ENCODE peak calls at places on chromosomes 7 and 10, in nine cellular contexts. One of them, this sample, is unnamed.

GRCh38 chr7:82194011-82194410 is 249.6 kb downstream of the CACNA2D1 start:
- DNase-seq in NCI-H460: no peak
- DNase-seq in neural crest cell: no peak
- DNase-seq in naive thymus-derived CD8-positive, alpha-beta T cell: no peak
- DNase-seq in stimulated activated CD8-positive, alpha-beta memory T cell treated with anti-CD3 and anti-CD28 coated beads, Interleukin-4, amount 100 ng/mL, for 4 hours: no peak
- DNase-seq in dorsolateral prefrontal cortex: no peak
- DNase-seq in stimulated activated CD4-positive, alpha-beta T cell treated with anti-CD3 and anti-CD28 coated beads, Interleukin-15, amount 100 ng/mL, for 24 hours: no peak
- DNase-seq in CD8-positive, alpha-beta T cell: no peak
- DNase-seq in left colon: no peak
- DNase-seq in this sample: no peak

GRCh38 chr10:84329986-84330651 is 1.7 kb downstream of the CCSER2 start:
- DNase-seq in stimulated activated CD4-positive, alpha-beta T cell treated with anti-CD3 and anti-CD28 coated beads, Interleukin-15, amount 100 ng/mL, for 24 hours: no peak
- DNase-seq in left colon: no peak
- DNase-seq in CD8-positive, alpha-beta T cell: no peak
- DNase-seq in dorsolateral prefrontal cortex: no peak
- DNase-seq in neural crest cell: no peak
- DNase-seq in naive thymus-derived CD8-positive, alpha-beta T cell: peak; percentile 31
- DNase-seq in NCI-H460: no peak
- DNase-seq in stimulated activated CD8-positive, alpha-beta memory T cell treated with anti-CD3 and anti-CD28 coated beads, Interleukin-4, amount 100 ng/mL, for 4 hours: no peak
- DNase-seq in this sample: no peak

GRCh38 chr10:78541528-78542470 is 508.1 kb downstream of the RPS24 start:
- DNase-seq in CD8-positive, alpha-beta T cell: no peak
- DNase-seq in neural crest cell: no peak
- DNase-seq in NCI-H460: no peak
- DNase-seq in left colon: no peak
- DNase-seq in stimulated activated CD4-positive, alpha-beta T cell treated with anti-CD3 and anti-CD28 coated beads, Interleukin-15, amount 100 ng/mL, for 24 hours: peak; percentile 17
- DNase-seq in stimulated activated CD8-positive, alpha-beta memory T cell treated with anti-CD3 and anti-CD28 coated beads, Interleukin-4, amount 100 ng/mL, for 4 hours: no peak
- DNase-seq in naive thymus-derived CD8-positive, alpha-beta T cell: no peak
- DNase-seq in dorsolateral prefrontal cortex: no peak
- DNase-seq in this sample: no peak

GRCh38 chr7:73521636-73522080 is 435 bp downstream of the BAZ1B start:
- DNase-seq in stimulated activated CD4-positive, alpha-beta T cell treated with anti-CD3 and anti-CD28 coated beads, Interleukin-15, amount 100 ng/mL, for 24 hours: no peak
- DNase-seq in NCI-H460: no peak
- DNase-seq in naive thymus-derived CD8-positive, alpha-beta T cell: no peak
- DNase-seq in left colon: no peak
- DNase-seq in neural crest cell: no peak
- DNase-seq in dorsolateral prefrontal cortex: no peak
- DNase-seq in stimulated activated CD8-positive, alpha-beta memory T cell treated with anti-CD3 and anti-CD28 coated beads, Interleukin-4, amount 100 ng/mL, for 4 hours: peak; percentile 13
- DNase-seq in CD8-positive, alpha-beta T cell: no peak
- DNase-seq in this sample: no peak

GRCh38 chr7:78015574-78016260 is 217.1 kb downstream of the PHTF2 start:
- DNase-seq in dorsolateral prefrontal cortex: no peak
- DNase-seq in neural crest cell: no peak
- DNase-seq in stimulated activated CD4-positive, alpha-beta T cell treated with anti-CD3 and anti-CD28 coated beads, Interleukin-15, amount 100 ng/mL, for 24 hours: no peak
- DNase-seq in naive thymus-derived CD8-positive, alpha-beta T cell: no peak
- DNase-seq in stimulated activated CD8-positive, alpha-beta memory T cell treated with anti-CD3 and anti-CD28 coated beads, Interleukin-4, amount 100 ng/mL, for 4 hours: no peak
- DNase-seq in left colon: no peak
- DNase-seq in NCI-H460: no peak
- DNase-seq in CD8-positive, alpha-beta T cell: no peak
- DNase-seq in this sample: no peak

GRCh38 chr7:14739496-14740185 is 162.9 kb downstream of the DGKB start:
- DNase-seq in NCI-H460: no peak
- DNase-seq in stimulated activated CD4-positive, alpha-beta T cell treated with anti-CD3 and anti-CD28 coated beads, Interleukin-15, amount 100 ng/mL, for 24 hours: no peak
- DNase-seq in naive thymus-derived CD8-positive, alpha-beta T cell: no peak
- DNase-seq in stimulated activated CD8-positive, alpha-beta memory T cell treated with anti-CD3 and anti-CD28 coated beads, Interleukin-4, amount 100 ng/mL, for 4 hours: no peak
- DNase-seq in CD8-positive, alpha-beta T cell: no peak
- DNase-seq in left colon: no peak
- DNase-seq in dorsolateral prefrontal cortex: no peak
- DNase-seq in neural crest cell: no peak
- DNase-seq in this sample: no peak

GRCh38 chr7:13090959-13091358 is 403.5 kb downstream of the ARL4A start:
- DNase-seq in CD8-positive, alpha-beta T cell: no peak
- DNase-seq in left colon: no peak
- DNase-seq in stimulated activated CD8-positive, alpha-beta memory T cell treated with anti-CD3 and anti-CD28 coated beads, Interleukin-4, amount 100 ng/mL, for 4 hours: no peak
- DNase-seq in naive thymus-derived CD8-positive, alpha-beta T cell: no peak
- DNase-seq in neural crest cell: no peak
- DNase-seq in stimulated activated CD4-positive, alpha-beta T cell treated with anti-CD3 and anti-CD28 coated beads, Interleukin-15, amount 100 ng/mL, for 24 hours: no peak
- DNase-seq in dorsolateral prefrontal cortex: no peak
- DNase-seq in NCI-H460: no peak
- DNase-seq in this sample: no peak

GRCh38 chr10:76126607-76127190 is 695.3 kb downstream of the LRMDA start:
- DNase-seq in left colon: no peak
- DNase-seq in NCI-H460: no peak
- DNase-seq in neural crest cell: no peak
- DNase-seq in stimulated activated CD8-positive, alpha-beta memory T cell treated with anti-CD3 and anti-CD28 coated beads, Interleukin-4, amount 100 ng/mL, for 4 hours: no peak
- DNase-seq in stimulated activated CD4-positive, alpha-beta T cell treated with anti-CD3 and anti-CD28 coated beads, Interleukin-15, amount 100 ng/mL, for 24 hours: no peak
- DNase-seq in naive thymus-derived CD8-positive, alpha-beta T cell: no peak
- DNase-seq in CD8-positive, alpha-beta T cell: no peak
- DNase-seq in dorsolateral prefrontal cortex: no peak
- DNase-seq in this sample: no peak

GRCh38 chr10:133230387-133231195 is 574 bp downstream of the UTF1 start:
- DNase-seq in dorsolateral prefrontal cortex: no peak
- DNase-seq in naive thymus-derived CD8-positive, alpha-beta T cell: no peak
- DNase-seq in stimulated activated CD8-positive, alpha-beta memory T cell treated with anti-CD3 and anti-CD28 coated beads, Interleukin-4, amount 100 ng/mL, for 4 hours: no peak
- DNase-seq in NCI-H460: no peak
- DNase-seq in neural crest cell: no peak
- DNase-seq in CD8-positive, alpha-beta T cell: no peak
- DNase-seq in stimulated activated CD4-positive, alpha-beta T cell treated with anti-CD3 and anti-CD28 coated beads, Interleukin-15, amount 100 ng/mL, for 24 hours: peak; percentile 43
- DNase-seq in left colon: peak; percentile 38
- DNase-seq in this sample: no peak

GRCh38 chr7:131327049-131327625 is 539 bp upstream of the MKLN1 start:
- DNase-seq in dorsolateral prefrontal cortex: peak; percentile 58
- DNase-seq in stimulated activated CD4-positive, alpha-beta T cell treated with anti-CD3 and anti-CD28 coated beads, Interleukin-15, amount 100 ng/mL, for 24 hours: peak; percentile 27
- DNase-seq in left colon: no peak
- DNase-seq in neural crest cell: no peak
- DNase-seq in naive thymus-derived CD8-positive, alpha-beta T cell: no peak
- DNase-seq in NCI-H460: peak; percentile 32
- DNase-seq in CD8-positive, alpha-beta T cell: no peak
- DNase-seq in stimulated activated CD8-positive, alpha-beta memory T cell treated with anti-CD3 and anti-CD28 coated beads, Interleukin-4, amount 100 ng/mL, for 4 hours: no peak
- DNase-seq in this sample: peak; percentile 47

GRCh38 chr7:115145512-115145911 is 223.6 kb downstream of the MDFIC start:
- DNase-seq in left colon: no peak
- DNase-seq in naive thymus-derived CD8-positive, alpha-beta T cell: no peak
- DNase-seq in NCI-H460: no peak
- DNase-seq in neural crest cell: no peak
- DNase-seq in dorsolateral prefrontal cortex: no peak
- DNase-seq in stimulated activated CD8-positive, alpha-beta memory T cell treated with anti-CD3 and anti-CD28 coated beads, Interleukin-4, amount 100 ng/mL, for 4 hours: no peak
- DNase-seq in CD8-positive, alpha-beta T cell: no peak
- DNase-seq in stimulated activated CD4-positive, alpha-beta T cell treated with anti-CD3 and anti-CD28 coated beads, Interleukin-15, amount 100 ng/mL, for 24 hours: no peak
- DNase-seq in this sample: no peak

GRCh38 chr10:104638861-104639594 is 2.1 kb upstream of the SORCS3 start:
- DNase-seq in left colon: no peak
- DNase-seq in dorsolateral prefrontal cortex: no peak
- DNase-seq in CD8-positive, alpha-beta T cell: no peak
- DNase-seq in stimulated activated CD4-positive, alpha-beta T cell treated with anti-CD3 and anti-CD28 coated beads, Interleukin-15, amount 100 ng/mL, for 24 hours: peak; percentile 37
- DNase-seq in naive thymus-derived CD8-positive, alpha-beta T cell: no peak
- DNase-seq in stimulated activated CD8-positive, alpha-beta memory T cell treated with anti-CD3 and anti-CD28 coated beads, Interleukin-4, amount 100 ng/mL, for 4 hours: no peak
- DNase-seq in NCI-H460: peak; percentile 20
- DNase-seq in neural crest cell: peak; percentile 61
- DNase-seq in this sample: no peak

GRCh38 chr7:148819697-148820332 is 64.3 kb downstream of the EZH2 start:
- DNase-seq in stimulated activated CD8-positive, alpha-beta memory T cell treated with anti-CD3 and anti-CD28 coated beads, Interleukin-4, amount 100 ng/mL, for 4 hours: no peak
- DNase-seq in dorsolateral prefrontal cortex: no peak
- DNase-seq in neural crest cell: no peak
- DNase-seq in left colon: no peak
- DNase-seq in stimulated activated CD4-positive, alpha-beta T cell treated with anti-CD3 and anti-CD28 coated beads, Interleukin-15, amount 100 ng/mL, for 24 hours: no peak
- DNase-seq in NCI-H460: no peak
- DNase-seq in naive thymus-derived CD8-positive, alpha-beta T cell: no peak
- DNase-seq in CD8-positive, alpha-beta T cell: no peak
- DNase-seq in this sample: no peak

GRCh38 chr7:41993173-41993867 is 243.7 kb downstream of the GLI3 start:
- DNase-seq in stimulated activated CD8-positive, alpha-beta memory T cell treated with anti-CD3 and anti-CD28 coated beads, Interleukin-4, amount 100 ng/mL, for 4 hours: no peak
- DNase-seq in CD8-positive, alpha-beta T cell: no peak
- DNase-seq in neural crest cell: no peak
- DNase-seq in NCI-H460: no peak
- DNase-seq in stimulated activated CD4-positive, alpha-beta T cell treated with anti-CD3 and anti-CD28 coated beads, Interleukin-15, amount 100 ng/mL, for 24 hours: no peak
- DNase-seq in naive thymus-derived CD8-positive, alpha-beta T cell: no peak
- DNase-seq in dorsolateral prefrontal cortex: no peak
- DNase-seq in left colon: no peak
- DNase-seq in this sample: no peak

GRCh38 chr10:34627331-34627730 is 187.8 kb downstream of the PARD3 start:
- DNase-seq in dorsolateral prefrontal cortex: no peak
- DNase-seq in stimulated activated CD8-positive, alpha-beta memory T cell treated with anti-CD3 and anti-CD28 coated beads, Interleukin-4, amount 100 ng/mL, for 4 hours: no peak
- DNase-seq in stimulated activated CD4-positive, alpha-beta T cell treated with anti-CD3 and anti-CD28 coated beads, Interleukin-15, amount 100 ng/mL, for 24 hours: no peak
- DNase-seq in neural crest cell: no peak
- DNase-seq in CD8-positive, alpha-beta T cell: no peak
- DNase-seq in NCI-H460: no peak
- DNase-seq in left colon: no peak
- DNase-seq in naive thymus-derived CD8-positive, alpha-beta T cell: no peak
- DNase-seq in this sample: no peak

GRCh38 chr10:95833038-95833673 is 74.6 kb upstream of the CC2D2B start:
- DNase-seq in naive thymus-derived CD8-positive, alpha-beta T cell: no peak
- DNase-seq in dorsolateral prefrontal cortex: no peak
- DNase-seq in left colon: no peak
- DNase-seq in neural crest cell: no peak
- DNase-seq in stimulated activated CD8-positive, alpha-beta memory T cell treated with anti-CD3 and anti-CD28 coated beads, Interleukin-4, amount 100 ng/mL, for 4 hours: no peak
- DNase-seq in NCI-H460: no peak
- DNase-seq in CD8-positive, alpha-beta T cell: no peak
- DNase-seq in stimulated activated CD4-positive, alpha-beta T cell treated with anti-CD3 and anti-CD28 coated beads, Interleukin-15, amount 100 ng/mL, for 24 hours: no peak
- DNase-seq in this sample: no peak

GRCh38 chr7:25820432-25821040 is 331.5 kb upstream of the NFE2L3 start:
- DNase-seq in dorsolateral prefrontal cortex: no peak
- DNase-seq in neural crest cell: no peak
- DNase-seq in stimulated activated CD8-positive, alpha-beta memory T cell treated with anti-CD3 and anti-CD28 coated beads, Interleukin-4, amount 100 ng/mL, for 4 hours: no peak
- DNase-seq in left colon: peak; percentile 8
- DNase-seq in CD8-positive, alpha-beta T cell: no peak
- DNase-seq in NCI-H460: peak; percentile 27
- DNase-seq in stimulated activated CD4-positive, alpha-beta T cell treated with anti-CD3 and anti-CD28 coated beads, Interleukin-15, amount 100 ng/mL, for 24 hours: peak; percentile 21
- DNase-seq in naive thymus-derived CD8-positive, alpha-beta T cell: no peak
- DNase-seq in this sample: no peak

GRCh38 chr7:36749282-36749960 is 25.1 kb upstream of the AOAH start:
- DNase-seq in naive thymus-derived CD8-positive, alpha-beta T cell: no peak
- DNase-seq in stimulated activated CD8-positive, alpha-beta memory T cell treated with anti-CD3 and anti-CD28 coated beads, Interleukin-4, amount 100 ng/mL, for 4 hours: no peak
- DNase-seq in NCI-H460: no peak
- DNase-seq in stimulated activated CD4-positive, alpha-beta T cell treated with anti-CD3 and anti-CD28 coated beads, Interleukin-15, amount 100 ng/mL, for 24 hours: no peak
- DNase-seq in left colon: no peak
- DNase-seq in dorsolateral prefrontal cortex: no peak
- DNase-seq in CD8-positive, alpha-beta T cell: no peak
- DNase-seq in neural crest cell: no peak
- DNase-seq in this sample: no peak

GRCh38 chr10:114288424-114289095 is 49.5 kb downstream of the VWA2 start:
- DNase-seq in stimulated activated CD4-positive, alpha-beta T cell treated with anti-CD3 and anti-CD28 coated beads, Interleukin-15, amount 100 ng/mL, for 24 hours: no peak
- DNase-seq in NCI-H460: no peak
- DNase-seq in dorsolateral prefrontal cortex: no peak
- DNase-seq in left colon: no peak
- DNase-seq in neural crest cell: no peak
- DNase-seq in stimulated activated CD8-positive, alpha-beta memory T cell treated with anti-CD3 and anti-CD28 coated beads, Interleukin-4, amount 100 ng/mL, for 4 hours: no peak
- DNase-seq in naive thymus-derived CD8-positive, alpha-beta T cell: no peak
- DNase-seq in CD8-positive, alpha-beta T cell: no peak
- DNase-seq in this sample: no peak

GRCh38 chr10:110005716-110006115 is 2.1 kb upstream of the ADD3 start:
- DNase-seq in naive thymus-derived CD8-positive, alpha-beta T cell: no peak
- DNase-seq in left colon: peak; percentile 50
- DNase-seq in neural crest cell: peak; percentile 20
- DNase-seq in NCI-H460: peak; percentile 15
- DNase-seq in stimulated activated CD8-positive, alpha-beta memory T cell treated with anti-CD3 and anti-CD28 coated beads, Interleukin-4, amount 100 ng/mL, for 4 hours: no peak
- DNase-seq in stimulated activated CD4-positive, alpha-beta T cell treated with anti-CD3 and anti-CD28 coated beads, Interleukin-15, amount 100 ng/mL, for 24 hours: no peak
- DNase-seq in CD8-positive, alpha-beta T cell: no peak
- DNase-seq in dorsolateral prefrontal cortex: peak; percentile 59
- DNase-seq in this sample: no peak

This sample was measured in HFF-Myc.